ENCODE peak calls at places on chromosomes 5 and 9, in seven cellular contexts. One of them, this sample, is unnamed.

GRCh38 chr5:86968311-86968753 is 299.4 kb upstream of the RASA1 start:
- DNase-seq in A549: peak
- DNase-seq in ovary: no peak
- DNase-seq in heart left ventricle: peak
- DNase-seq in testis: no peak
- DNase-seq in IMR-90: peak
- DNase-seq in right lobe of liver: no peak
- DNase-seq in this sample: no peak

GRCh38 chr5:37668524-37669047 is 171.3 kb downstream of the GDNF start:
- DNase-seq in IMR-90: peak
- DNase-seq in A549: peak
- DNase-seq in testis: peak
- DNase-seq in heart left ventricle: peak
- DNase-seq in right lobe of liver: peak
- DNase-seq in ovary: peak
- DNase-seq in this sample: peak

GRCh38 chr9:122158202-122158601 is 1.4 kb downstream of the NDUFA8 start:
- DNase-seq in right lobe of liver: no peak
- DNase-seq in ovary: no peak
- DNase-seq in A549: peak
- DNase-seq in testis: peak
- DNase-seq in heart left ventricle: no peak
- DNase-seq in IMR-90: peak
- DNase-seq in this sample: peak

GRCh38 chr5:167639213-167639612 is 652.2 kb upstream of the WWC1 start:
- DNase-seq in heart left ventricle: no peak
- DNase-seq in right lobe of liver: no peak
- DNase-seq in IMR-90: peak
- DNase-seq in A549: no peak
- DNase-seq in testis: no peak
- DNase-seq in ovary: no peak
- DNase-seq in this sample: no peak

GRCh38 chr5:73997936-73998335 is 371.9 kb downstream of the ARHGEF28 start:
- DNase-seq in right lobe of liver: no peak
- DNase-seq in testis: no peak
- DNase-seq in IMR-90: no peak
- DNase-seq in heart left ventricle: no peak
- DNase-seq in ovary: no peak
- DNase-seq in A549: no peak
- DNase-seq in this sample: no peak

GRCh38 chr9:119758241-119758640 is 389.0 kb upstream of the BRINP1 start:
- DNase-seq in ovary: no peak
- DNase-seq in heart left ventricle: no peak
- DNase-seq in IMR-90: no peak
- DNase-seq in A549: no peak
- DNase-seq in right lobe of liver: no peak
- DNase-seq in testis: no peak
- DNase-seq in this sample: no peak

GRCh38 chr5:100683881-100684280 is 148.7 kb downstream of the FAM174A start:
- DNase-seq in heart left ventricle: no peak
- DNase-seq in right lobe of liver: no peak
- DNase-seq in testis: no peak
- DNase-seq in A549: no peak
- DNase-seq in IMR-90: no peak
- DNase-seq in ovary: no peak
- DNase-seq in this sample: no peak

GRCh38 chr5:167899490-167899889 is 392.0 kb upstream of the WWC1 start:
- DNase-seq in testis: no peak
- DNase-seq in A549: no peak
- DNase-seq in right lobe of liver: no peak
- DNase-seq in ovary: no peak
- DNase-seq in heart left ventricle: no peak
- DNase-seq in IMR-90: peak
- DNase-seq in this sample: no peak

GRCh38 chr5:176597417-176598389 is 12.3 kb downstream of the GPRIN1 start:
- DNase-seq in testis: no peak
- DNase-seq in ovary: no peak
- DNase-seq in right lobe of liver: no peak
- DNase-seq in IMR-90: no peak
- DNase-seq in heart left ventricle: no peak
- DNase-seq in A549: no peak
- DNase-seq in this sample: no peak

GRCh38 chr5:180026320-180026719 is 45.2 kb downstream of the RNF130 start:
- DNase-seq in right lobe of liver: no peak
- DNase-seq in ovary: no peak
- DNase-seq in heart left ventricle: no peak
- DNase-seq in IMR-90: peak
- DNase-seq in testis: no peak
- DNase-seq in A549: peak
- DNase-seq in this sample: no peak
- H3K27ac ChIP-seq in right lobe of liver: peak
- H3K27ac ChIP-seq in ovary: no peak
- H3K27ac ChIP-seq in heart left ventricle: no peak
- H3K27ac ChIP-seq in IMR-90: no peak
- H3K27ac ChIP-seq in testis: no peak
- H3K27ac ChIP-seq in A549: no peak
- H3K27ac ChIP-seq in this sample: no peak

DNA sequence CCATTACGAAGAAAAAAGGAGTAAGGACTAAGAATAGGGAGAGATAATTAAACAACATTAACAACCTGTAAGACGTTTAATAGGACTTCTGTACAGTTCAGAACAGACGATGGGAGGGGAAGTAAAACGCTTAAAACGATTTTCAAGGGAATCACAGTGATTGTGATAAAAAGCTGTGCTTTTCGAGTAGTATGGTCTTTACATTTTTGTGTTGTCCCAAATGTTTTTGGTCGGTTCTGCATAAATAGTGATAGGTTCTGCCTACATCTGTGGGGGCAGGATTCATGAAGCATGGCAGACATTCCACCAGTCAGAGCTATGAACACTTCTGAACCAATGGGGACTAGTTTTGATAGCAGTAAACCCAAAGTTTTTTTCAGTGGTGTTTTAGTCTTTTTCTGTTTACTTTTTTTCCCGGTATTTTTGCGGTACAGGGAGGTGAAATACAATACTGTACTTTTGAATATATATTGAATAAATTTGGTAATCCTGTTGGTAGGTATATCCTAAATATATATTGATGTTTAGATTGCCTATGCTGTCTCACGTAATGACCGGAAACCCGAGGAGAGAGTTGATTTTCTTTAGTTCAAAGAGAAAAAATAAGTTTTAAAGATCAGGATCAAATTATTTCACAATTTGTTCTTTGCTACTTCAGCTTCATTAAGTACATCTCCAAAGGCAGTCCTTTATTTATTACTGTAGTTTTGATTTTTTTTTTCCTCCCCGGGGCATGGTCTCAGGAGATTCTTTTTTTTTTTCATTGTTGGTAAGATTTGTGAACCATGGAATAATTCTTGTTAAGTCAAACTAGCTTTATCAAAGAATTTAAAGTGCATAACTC is 1.3 kb downstream of the ERBIN start:
- DNase-seq in A549: peak
- DNase-seq in right lobe of liver: no peak
- DNase-seq in heart left ventricle: no peak
- DNase-seq in ovary: no peak
- DNase-seq in IMR-90: peak
- DNase-seq in testis: peak
- DNase-seq in this sample: no peak
- TF ChIP-seq POLR2A in A549: no peak
- TF ChIP-seq POLR2A in right lobe of liver: peak
- TF ChIP-seq POLR2A in heart left ventricle: no peak
- TF ChIP-seq POLR2A in ovary: no peak
- TF ChIP-seq POLR2A in IMR-90: no peak
- TF ChIP-seq POLR2A in testis: no peak
- TF ChIP-seq POLR2A in this sample: no peak

GRCh38 chr5:54537720-54538119 is 20.2 kb downstream of the SNX18 start:
- DNase-seq in heart left ventricle: no peak
- DNase-seq in ovary: no peak
- DNase-seq in right lobe of liver: no peak
- DNase-seq in IMR-90: no peak
- DNase-seq in testis: no peak
- DNase-seq in A549: no peak
- DNase-seq in this sample: no peak
- H3K27ac ChIP-seq in heart left ventricle: no peak
- H3K27ac ChIP-seq in ovary: peak
- H3K27ac ChIP-seq in right lobe of liver: no peak
- H3K27ac ChIP-seq in IMR-90: no peak
- H3K27ac ChIP-seq in testis: peak
- H3K27ac ChIP-seq in A549: no peak
- H3K27ac ChIP-seq in this sample: no peak

GRCh38 chr5:164500856-164501255 is 995.4 kb downstream of the MAT2B start:
- DNase-seq in testis: no peak
- DNase-seq in ovary: no peak
- DNase-seq in A549: no peak
- DNase-seq in right lobe of liver: no peak
- DNase-seq in heart left ventricle: no peak
- DNase-seq in IMR-90: no peak
- DNase-seq in this sample: no peak

GRCh38 chr5:164498393-164498792 is 993.0 kb downstream of the MAT2B start:
- DNase-seq in ovary: no peak
- DNase-seq in IMR-90: no peak
- DNase-seq in testis: no peak
- DNase-seq in right lobe of liver: no peak
- DNase-seq in heart left ventricle: no peak
- DNase-seq in A549: no peak
- DNase-seq in this sample: no peak

GRCh38 chr5:164501344-164501743 is 995.9 kb downstream of the MAT2B start:
- DNase-seq in ovary: no peak
- DNase-seq in testis: no peak
- DNase-seq in right lobe of liver: no peak
- DNase-seq in heart left ventricle: no peak
- DNase-seq in IMR-90: no peak
- DNase-seq in A549: no peak
- DNase-seq in this sample: no peak

DNA sequence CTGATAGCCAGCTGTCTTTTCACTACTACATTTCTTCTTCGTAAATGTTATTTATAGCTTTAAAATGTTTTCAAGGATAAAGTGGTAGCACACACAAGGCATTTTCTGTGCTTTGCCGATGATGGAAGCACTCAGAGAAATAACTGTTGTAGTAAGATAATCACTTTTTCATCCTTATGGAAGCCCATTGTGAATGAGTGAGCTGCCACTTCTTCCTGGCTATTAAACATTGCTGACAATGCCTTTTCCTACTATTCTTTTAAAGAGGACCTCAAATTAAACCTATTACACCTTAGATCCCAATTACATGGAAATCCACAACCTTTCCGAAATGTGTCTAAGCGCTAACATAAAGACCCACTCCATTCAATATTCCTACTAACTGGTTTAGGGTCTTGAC is 992.2 kb downstream of the MAT2B start:
- DNase-seq in A549: no peak
- DNase-seq in testis: no peak
- DNase-seq in heart left ventricle: no peak
- DNase-seq in IMR-90: no peak
- DNase-seq in right lobe of liver: no peak
- DNase-seq in ovary: no peak
- DNase-seq in this sample: no peak
- TF ChIP-seq POLR2A in A549: no peak
- TF ChIP-seq POLR2A in testis: no peak
- TF ChIP-seq POLR2A in heart left ventricle: no peak
- TF ChIP-seq POLR2A in IMR-90: no peak
- TF ChIP-seq POLR2A in right lobe of liver: no peak
- TF ChIP-seq POLR2A in ovary: no peak
- TF ChIP-seq POLR2A in this sample: no peak

DNA sequence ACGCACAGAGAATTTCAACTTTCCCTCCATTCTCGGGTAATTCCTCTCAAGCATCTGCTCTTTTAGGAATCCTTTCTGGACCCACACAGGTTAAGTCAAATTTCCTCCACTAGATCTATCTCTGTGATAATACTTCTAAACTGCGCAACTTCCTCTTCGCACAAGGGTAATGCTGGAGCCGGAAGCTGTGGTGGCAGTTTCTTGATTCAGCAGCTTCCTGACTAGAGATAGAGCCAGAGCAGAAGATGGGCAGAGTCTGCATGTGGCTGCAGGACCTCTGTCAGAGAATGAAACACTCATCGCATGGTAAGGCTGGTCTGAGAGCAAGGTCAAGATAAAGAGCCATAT is 11.1 kb upstream of the CDC42SE2 start:
- DNase-seq in testis: peak
- DNase-seq in right lobe of liver: peak
- DNase-seq in A549: no peak
- DNase-seq in heart left ventricle: peak
- DNase-seq in ovary: no peak
- DNase-seq in IMR-90: no peak
- DNase-seq in this sample: peak
- H3K27ac ChIP-seq in testis: no peak
- H3K27ac ChIP-seq in right lobe of liver: no peak
- H3K27ac ChIP-seq in A549: no peak
- H3K27ac ChIP-seq in heart left ventricle: no peak
- H3K27ac ChIP-seq in ovary: no peak
- H3K27ac ChIP-seq in IMR-90: no peak
- H3K27ac ChIP-seq in this sample: peak

This sample was measured in transverse colon.